ENCODE peak calls at places on chromosomes 11 and 22, in seven cellular contexts. G, V, A, D, B, M and K are unnamed samples.

GRCh38 chr11:39255648-39256047 is 2203.8 kb downstream of the LRRC4C start:
- DNase-seq in G (no peak), V (no peak), A (no peak), D (no peak), B (no peak), M (no peak), K (no peak)

GRCh38 chr11:69637601-69637955 is 3.4 kb upstream of the CCND1 start:
- DNase-seq in G (no peak), V (peak), A (no peak), D (no peak), B (no peak), M (no peak), K (no peak)

GRCh38 chr22:49959782-49960158 is 802 bp upstream of the PIM3 start:
- DNase-seq in G (no peak), V (no peak), A (no peak), D (no peak), B (no peak), M (no peak), K (no peak)

GRCh38 chr11:82521427-82521826 is 212.2 kb downstream of the FAM181B start:
- DNase-seq in G (no peak), V (no peak), A (no peak), D (no peak), B (no peak), M (no peak), K (no peak)

GRCh38 chr11:112770017-112770416 is 191.2 kb upstream of the NCAM1 start:
- DNase-seq in G (no peak), V (no peak), A (no peak), D (no peak), B (no peak), M (no peak), K (no peak)

GRCh38 chr11:121615506-121615905 is 162.7 kb upstream of the SORL1-AS1 start:
- DNase-seq in G (no peak), V (no peak), A (no peak), D (no peak), B (peak), M (no peak), K (no peak)

GRCh38 chr11:64809781-64810241 is 540 bp downstream of the MEN1 start:
- DNase-seq in G (no peak), V (peak), A (no peak), D (no peak), B (no peak), M (no peak), K (no peak)

GRCh38 chr11:125514336-125515101 is 18.5 kb upstream of the FEZ1 start:
- DNase-seq in G (no peak), V (no peak), A (no peak), D (peak), B (peak), M (no peak), K (peak)

GRCh38 chr11:115454525-115454924 is 49.7 kb downstream of the CADM1 start:
- DNase-seq in G (no peak), V (no peak), A (no peak), D (no peak), B (no peak), M (no peak), K (no peak)

GRCh38 chr11:110093407-110094297 is 460 bp downstream of the ZC3H12C start:
- DNase-seq in G (no peak), V (peak), A (no peak), D (no peak), B (peak), M (no peak), K (peak)

GRCh38 chr11:15649371-15650104 is 534.8 kb downstream of the INSC start:
- DNase-seq in G (no peak), V (no peak), A (no peak), D (no peak), B (no peak), M (no peak), K (no peak)
- H3K4me3 ChIP-seq in G (no peak), V (no peak), A (no peak), D (no peak), B (no peak), M (no peak), K (no peak)

GRCh38 chr11:5736396-5736795 is at the start of gene OR56B1:
- DNase-seq in G (no peak), V (no peak), A (no peak), D (no peak), B (peak), M (no peak), K (no peak)

GRCh38 chr11:5737091-5737490 is 843 bp downstream of the OR56B1 start:
- DNase-seq in G (no peak), V (no peak), A (peak), D (peak), B (peak), M (no peak), K (no peak)

DNA sequence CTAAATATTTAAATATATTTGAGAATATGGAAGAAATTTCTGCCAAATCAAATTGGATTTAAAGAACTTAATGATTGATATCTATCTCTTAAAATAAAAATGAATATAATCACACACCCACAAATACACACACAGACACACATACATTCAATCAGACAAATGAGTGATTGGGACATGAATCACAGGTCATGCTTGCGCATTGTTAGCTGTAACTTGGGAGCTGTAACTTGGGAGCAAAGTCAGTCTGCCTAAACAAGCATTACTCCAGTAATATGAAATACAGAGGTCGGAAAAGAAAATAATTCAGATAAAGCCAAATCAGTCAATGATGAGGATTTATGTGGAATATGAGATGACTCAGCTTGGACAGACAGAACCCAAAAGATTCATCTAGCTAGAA is 1.4 kb downstream of the OR56B1 start:
- DNase-seq in G (no peak), V (no peak), A (no peak), D (no peak), B (peak), M (no peak), K (no peak)
- H3K4me3 ChIP-seq in G (no peak), V (no peak), A (no peak), D (no peak), B (no peak), M (no peak), K (no peak)

GRCh38 chr22:24181996-24182560 is 791 bp downstream of the SUSD2 start:
- DNase-seq in G (no peak), V (no peak), A (no peak), D (no peak), B (no peak), M (no peak), K (no peak)
- H3K4me3 ChIP-seq in G (no peak), V (no peak), A (no peak), D (no peak), B (no peak), M (no peak), K (no peak)

DNA sequence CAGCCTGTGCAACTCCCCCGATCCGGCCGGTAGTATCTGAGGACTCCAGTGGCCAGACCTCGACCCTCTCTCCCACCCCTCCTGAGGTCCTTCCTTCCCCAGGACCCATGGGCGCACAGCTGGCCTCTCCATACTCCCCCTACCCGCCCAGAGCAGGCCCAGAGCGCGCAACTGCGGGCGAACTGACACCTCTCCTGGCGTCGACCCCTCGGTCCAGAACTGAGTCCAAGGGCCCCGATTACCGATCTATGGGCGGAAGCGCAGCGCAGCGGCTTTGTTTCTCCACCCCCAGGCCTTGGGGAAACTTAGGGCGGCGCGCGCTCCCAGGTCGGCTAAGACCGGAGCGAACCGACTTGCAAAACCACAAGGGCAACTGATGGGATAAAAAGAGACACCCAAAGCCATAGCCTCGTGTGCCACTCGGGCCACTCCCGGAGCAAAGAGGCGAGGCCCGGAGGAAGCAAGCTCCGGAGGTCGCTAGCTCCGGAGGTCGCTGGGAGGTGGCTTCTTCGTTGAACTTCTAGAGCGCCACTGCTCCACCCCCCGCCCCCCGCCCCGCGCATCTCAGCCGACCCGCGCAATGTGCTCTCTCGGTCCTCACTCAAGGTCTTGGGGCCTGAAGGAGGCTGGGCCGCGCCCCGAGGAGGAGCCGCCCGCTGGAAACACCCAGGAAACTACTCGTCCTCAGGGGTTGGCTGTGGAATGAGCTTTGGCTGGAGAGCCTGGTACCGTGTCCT is 9.8 kb upstream of the ALX4 start:
- DNase-seq in G (no peak), V (peak), A (no peak), D (no peak), B (no peak), M (no peak), K (no peak)
- H3K4me3 ChIP-seq in G (no peak), V (peak), A (no peak), D (no peak), B (no peak), M (no peak), K (no peak)

GRCh38 chr22:35349704-35350538 is 31.0 kb upstream of the HMOX1 start:
- DNase-seq in G (no peak), V (peak), A (no peak), D (no peak), B (no peak), M (no peak), K (no peak)
- H3K4me3 ChIP-seq in G (no peak), V (no peak), A (no peak), D (no peak), B (no peak), M (no peak), K (no peak)

GRCh38 chr11:8025816-8026215 is 38.7 kb downstream of the EIF3F start:
- DNase-seq in G (peak), V (no peak), A (no peak), D (peak), B (peak), M (no peak), K (no peak)

GRCh38 chr11:8026982-8027381 is 39.8 kb downstream of the EIF3F start:
- DNase-seq in G (no peak), V (no peak), A (no peak), D (no peak), B (no peak), M (no peak), K (no peak)

GRCh38 chr11:8023831-8024555 is 36.9 kb downstream of the EIF3F start:
- DNase-seq in G (peak), V (no peak), A (no peak), D (no peak), B (no peak), M (no peak), K (no peak)

GRCh38 chr11:8022876-8023275 is 35.7 kb downstream of the EIF3F start:
- DNase-seq in G (no peak), V (no peak), A (no peak), D (no peak), B (no peak), M (no peak), K (no peak)

DNA sequence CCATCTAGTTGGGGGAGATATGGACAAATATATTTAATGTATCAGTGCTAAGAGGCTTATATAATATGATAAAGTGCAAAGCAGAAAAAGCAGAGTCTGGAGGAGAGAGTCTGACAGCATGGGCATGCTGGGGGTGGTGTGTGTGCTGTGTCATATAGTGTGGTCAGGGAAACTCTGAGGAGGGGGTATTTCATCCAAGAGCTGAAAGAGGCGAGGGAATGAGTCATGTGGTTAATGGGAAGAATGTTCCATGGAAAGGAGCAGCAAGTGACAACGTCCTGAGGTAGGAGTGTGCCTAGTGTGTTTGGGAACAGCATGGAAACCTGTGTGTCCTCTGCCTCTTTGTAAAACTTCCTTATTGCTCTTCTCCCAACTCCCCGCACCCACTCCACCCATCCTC is 38.0 kb downstream of the EIF3F start:
- DNase-seq in G (no peak), V (no peak), A (no peak), D (no peak), B (peak), M (no peak), K (no peak)
- H3K4me3 ChIP-seq in G (no peak), V (no peak), A (no peak), D (no peak), B (no peak), M (no peak), K (no peak)